ENCODE peak calls at places on chromosome 11, in five cellular contexts. U, J, V, Y and C are unnamed samples.

GRCh38 chr11:125110506-125110905 is 920 bp downstream of the TMEM218 start:
- DNase-seq in J (no peak), Y (no peak), V (no peak), U (no peak), C (peak; percentile 48)

GRCh38 chr11:87399341-87399740 is 361.6 kb downstream of the TMEM135 start:
- DNase-seq in J (no peak), U (no peak), V (no peak), Y (no peak), C (no peak)

GRCh38 chr11:12840871-12841516 is 166.8 kb downstream of the TEAD1 start:
- DNase-seq in V (no peak), J (peak; percentile 69), Y (no peak), U (no peak), C (no peak)

GRCh38 chr11:41879186-41879738 is 419.8 kb upstream of the LRRC4C start:
- DNase-seq in U (peak; percentile 33), V (no peak), Y (no peak), J (no peak), C (no peak)

GRCh38 chr11:12382451-12382850 is 5.1 kb downstream of the PARVA start:
- DNase-seq in Y (no peak), U (no peak), V (no peak), J (no peak), C (no peak)

GRCh38 chr11:36702330-36703054 is 104.5 kb upstream of the RAG2 start:
- DNase-seq in J (peak; percentile 62), U (peak; percentile 73), Y (peak; percentile 63), V (peak; percentile 41), C (peak; percentile 74)

GRCh38 chr11:109085708-109086373 is 336.1 kb upstream of the C11orf87 start:
- DNase-seq in U (no peak), Y (no peak), V (no peak), J (no peak), C (no peak)

GRCh38 chr11:70505331-70505731 is 107.0 kb downstream of the CTTN start:
- DNase-seq in U (no peak), Y (no peak), J (no peak), V (no peak), C (no peak)

GRCh38 chr11:64998141-64998540 is 1.4 kb upstream of the BATF2 start:
- DNase-seq in V (peak; percentile 65), Y (peak; percentile 59), U (peak; percentile 40), J (no peak), C (no peak)

GRCh38 chr11:46534713-46535112 is 59.1 kb downstream of the AMBRA1 start:
- DNase-seq in J (no peak), Y (no peak), U (no peak), V (no peak), C (no peak)

GRCh38 chr11:107550304-107550703 is 15.2 kb downstream of the ALKBH8 start:
- DNase-seq in Y (no peak), V (no peak), U (no peak), J (no peak), C (no peak)

GRCh38 chr11:130426223-130427048 is 2.0 kb downstream of the ADAMTS8 start:
- DNase-seq in J (no peak), Y (no peak), U (no peak), V (no peak), C (no peak)

GRCh38 chr11:124481365-124482323 is 36.1 kb upstream of the OR8B8 start:
- DNase-seq in J (peak; percentile 27), Y (peak; percentile 9), U (peak; percentile 23), V (peak; percentile 28), C (peak; percentile 73)

GRCh38 chr11:111526501-111526900 is 11.9 kb downstream of the HOATZ start:
- DNase-seq in J (no peak), U (peak; percentile 49), Y (no peak), V (no peak), C (no peak)

GRCh38 chr11:69578167-69578566 is 62.8 kb upstream of the CCND1 start:
- DNase-seq in J (no peak), U (no peak), Y (no peak), V (no peak), C (no peak)

GRCh38 chr11:35088676-35089075 is 50.3 kb upstream of the CD44 start:
- DNase-seq in V (no peak), U (no peak), Y (no peak), J (no peak), C (no peak)

GRCh38 chr11:35088226-35088625 is 50.7 kb upstream of the CD44 start:
- DNase-seq in Y (no peak), U (no peak), V (no peak), J (no peak), C (peak; percentile 60)

GRCh38 chr11:35089724-35090505 is 49.1 kb upstream of the CD44 start:
- DNase-seq in J (no peak), U (no peak), Y (no peak), V (no peak), C (no peak)

GRCh38 chr11:35085766-35086165 is 53.2 kb upstream of the CD44 start:
- DNase-seq in V (no peak), Y (no peak), U (no peak), J (no peak), C (no peak)

GRCh38 chr11:35087648-35088047 is 51.3 kb upstream of the CD44 start:
- DNase-seq in U (no peak), J (peak; percentile 49), V (no peak), Y (no peak), C (peak; percentile 64)
- TF ChIP-seq MYC in U (no peak), J (no peak), V (no peak), Y (no peak), C (no peak)

GRCh38 chr11:506950-507726 is at the start of gene RNH1:
- DNase-seq in Y (peak; percentile 70), J (peak; percentile 93), V (peak; percentile 98), U (peak; percentile 97), C (peak; percentile 91)

GRCh38 chr11:506238-506949 is 648 bp downstream of the RNH1 start:
- DNase-seq in J (peak; percentile 98), V (peak; percentile 93), U (peak; percentile 99), Y (peak; percentile 88), C (peak; percentile 97)

GRCh38 chr11:504994-505344 is 2.1 kb downstream of the RNH1 start:
- DNase-seq in Y (no peak), J (no peak), U (no peak), V (no peak), C (no peak)

GRCh38 chr11:507727-508515 is 879 bp upstream of the RNH1 start:
- DNase-seq in V (no peak), U (no peak), J (no peak), Y (no peak), C (no peak)

GRCh38 chr11:508956-509355 is 1.9 kb upstream of the RNH1 start:
- DNase-seq in V (no peak), U (no peak), Y (no peak), J (no peak), C (no peak)
- TF ChIP-seq POLR2A in V (no peak), U (no peak), Y (no peak), J (no peak), C (no peak)

DNA sequence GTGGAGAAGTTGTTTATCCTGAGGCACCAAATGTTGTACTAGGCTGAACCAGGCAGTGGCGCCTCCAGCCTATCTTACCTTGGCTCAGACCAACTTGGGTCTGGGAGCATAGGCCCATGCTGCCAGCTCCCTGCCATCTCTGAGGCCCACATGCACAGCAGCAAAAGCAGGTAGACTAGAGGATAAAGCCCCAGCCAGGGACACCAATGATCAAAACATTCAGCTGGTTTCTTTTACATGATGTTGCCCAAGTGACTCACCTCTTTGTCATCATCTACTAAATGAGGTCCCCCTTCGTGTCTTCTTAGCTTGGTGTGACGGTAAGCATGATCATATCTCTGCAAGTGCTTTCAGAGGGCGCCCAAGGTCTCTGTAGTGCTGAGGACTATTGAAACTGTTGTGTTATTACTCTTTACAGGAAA is 112.1 kb upstream of the DRD2 start:
- DNase-seq in J (no peak), V (no peak), U (no peak), Y (no peak), C (no peak)
- TF ChIP-seq CTCF in J (no peak), V (peak; percentile 44), U (no peak), Y (peak; percentile 24), C (no peak)

GRCh38 chr11:17546240-17546639 is 819 bp upstream of the OTOG start:
- DNase-seq in Y (no peak), U (no peak), J (no peak), V (no peak), C (no peak)

GRCh38 chr11:17547932-17548331 is 873 bp downstream of the OTOG start:
- DNase-seq in Y (no peak), V (no peak), J (no peak), U (no peak), C (no peak)

GRCh38 chr11:17548444-17548843 is 1.4 kb downstream of the OTOG start:
- DNase-seq in V (peak; percentile 32), Y (no peak), J (no peak), U (peak; percentile 32), C (peak; percentile 21)

GRCh38 chr11:17544181-17544622 is at the start of gene USH1C:
- DNase-seq in U (peak; percentile 44), Y (no peak), J (no peak), V (peak; percentile 97), C (no peak)

DNA sequence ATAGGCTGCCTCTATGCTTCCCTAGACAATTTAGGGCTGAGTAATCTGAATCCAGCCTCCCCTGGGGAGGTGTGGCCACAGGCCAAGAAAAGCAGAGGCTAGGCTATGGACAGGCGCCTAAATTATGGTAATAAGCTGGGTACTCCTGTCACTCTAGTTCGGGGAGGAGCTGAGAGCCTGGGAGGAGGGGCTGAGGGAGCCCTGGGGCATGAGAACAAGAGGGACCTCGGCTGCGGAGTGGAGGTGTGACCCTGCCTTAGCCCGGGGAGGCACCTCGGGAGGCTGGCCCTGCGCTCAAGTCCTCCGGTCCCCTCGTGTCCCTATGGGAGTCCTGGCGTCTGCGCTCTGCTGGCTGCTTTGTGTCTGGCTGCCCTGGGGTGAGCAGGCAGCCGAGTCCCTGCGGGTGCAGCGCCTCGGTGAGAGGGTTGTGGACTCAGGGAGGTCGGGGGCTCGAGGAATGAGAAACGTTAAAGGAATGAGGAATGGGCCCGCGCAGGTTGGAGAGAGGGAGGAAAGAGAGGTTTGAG is at the start of gene OTOG:
- DNase-seq in U (no peak), J (no peak), V (peak; percentile 32), Y (no peak), C (no peak)
- TF ChIP-seq MYC in U (no peak), J (no peak), V (no peak), Y (no peak), C (no peak)

DNA sequence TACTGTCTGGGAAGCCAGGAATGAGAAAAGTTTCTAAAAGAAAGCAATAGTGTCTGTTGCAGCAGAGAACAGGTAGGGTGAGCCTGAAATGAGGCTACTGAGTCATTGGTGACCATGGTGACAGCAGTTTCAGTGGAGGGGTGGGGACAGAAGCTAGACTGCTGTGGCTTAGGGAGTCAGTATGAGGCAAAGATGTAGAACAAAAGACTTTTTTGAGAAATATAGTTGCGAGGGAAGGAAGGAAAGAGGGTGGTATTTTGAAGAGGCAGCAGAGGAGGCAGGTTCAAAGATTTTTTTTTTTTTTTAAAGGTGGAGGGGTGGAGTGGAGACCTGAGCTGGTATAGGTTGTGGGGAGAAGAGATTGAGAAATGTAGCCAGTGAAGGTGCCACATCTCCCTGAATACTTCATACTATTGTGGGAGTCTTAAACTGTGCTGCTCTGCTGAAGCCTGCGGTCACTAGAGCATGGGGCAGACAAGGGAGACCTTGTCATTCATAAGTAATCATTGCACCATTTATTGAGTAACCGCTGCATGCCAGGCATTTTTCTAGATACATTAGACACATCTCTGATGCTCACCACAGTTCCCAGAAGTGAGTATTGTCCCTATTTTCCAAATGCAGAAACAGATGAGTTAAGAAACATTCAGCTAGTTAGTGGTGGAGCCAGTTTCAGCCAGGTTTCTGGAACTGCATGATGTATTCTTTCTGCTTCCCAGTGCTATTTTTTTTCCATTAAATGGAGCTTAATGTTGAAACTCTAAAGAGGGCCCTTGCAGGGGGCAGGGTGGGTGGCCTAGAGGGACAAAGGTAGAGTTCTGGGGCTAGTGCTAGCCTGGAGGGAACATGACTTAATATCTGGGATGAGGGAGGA is 49.9 kb downstream of the STIM1 start:
- DNase-seq in J (no peak), V (peak; percentile 40), Y (peak; percentile 98), U (peak; percentile 76), C (peak; percentile 89)
- TF ChIP-seq POLR2A in J (no peak), V (no peak), Y (peak; percentile 38), U (no peak), C (no peak)